ENCODE peak calls at places on chromosomes 5 and 9, in ten cellular contexts. One of them, this sample, is unnamed. For H3K4me1, the result is how much of the 10 kb centered on the place peaks cover.

GRCh38 chr5:123578390-123578789 is 66.4 kb downstream of the CSNK1G3 start:
- DNase-seq in A549: no peak
- DNase-seq in esophagus squamous epithelium: no peak
- DNase-seq in uterus: no peak
- DNase-seq in body of pancreas: no peak
- DNase-seq in sigmoid colon: no peak
- DNase-seq in IMR-90: no peak
- DNase-seq in gastrocnemius medialis: no peak
- DNase-seq in heart left ventricle: no peak
- DNase-seq in K562: no peak
- DNase-seq in this sample: no peak

GRCh38 chr9:135743021-135743420 is 41.0 kb downstream of the KCNT1 start:
- DNase-seq in A549: no peak
- DNase-seq in esophagus squamous epithelium: no peak
- DNase-seq in uterus: no peak
- DNase-seq in body of pancreas: no peak
- DNase-seq in sigmoid colon: no peak
- DNase-seq in IMR-90: no peak
- DNase-seq in gastrocnemius medialis: no peak
- DNase-seq in heart left ventricle: no peak
- DNase-seq in K562: no peak
- DNase-seq in this sample: no peak

GRCh38 chr9:127021664-127022337 is 100.6 kb downstream of the ANGPTL2 start:
- DNase-seq in A549: no peak
- DNase-seq in esophagus squamous epithelium: no peak
- DNase-seq in uterus: peak
- DNase-seq in body of pancreas: peak
- DNase-seq in sigmoid colon: peak
- DNase-seq in IMR-90: peak
- DNase-seq in gastrocnemius medialis: peak
- DNase-seq in heart left ventricle: peak
- DNase-seq in K562: peak
- DNase-seq in this sample: peak

GRCh38 chr9:36141288-36141687 is 4.8 kb downstream of the GLIPR2 start:
- DNase-seq in A549: no peak
- DNase-seq in esophagus squamous epithelium: no peak
- DNase-seq in uterus: peak
- DNase-seq in body of pancreas: no peak
- DNase-seq in sigmoid colon: peak
- DNase-seq in IMR-90: peak
- DNase-seq in gastrocnemius medialis: no peak
- DNase-seq in heart left ventricle: no peak
- DNase-seq in K562: peak
- DNase-seq in this sample: no peak

GRCh38 chr5:157959355-157959754 is 100.4 kb upstream of the CLINT1 start:
- DNase-seq in A549: no peak
- DNase-seq in esophagus squamous epithelium: no peak
- DNase-seq in uterus: no peak
- DNase-seq in body of pancreas: no peak
- DNase-seq in sigmoid colon: peak
- DNase-seq in IMR-90: no peak
- DNase-seq in gastrocnemius medialis: no peak
- DNase-seq in heart left ventricle: no peak
- DNase-seq in K562: no peak
- DNase-seq in this sample: no peak

GRCh38 chr5:39452846-39453245 is 28.1 kb upstream of the DAB2 start:
- DNase-seq in A549: no peak
- DNase-seq in esophagus squamous epithelium: no peak
- DNase-seq in uterus: no peak
- DNase-seq in body of pancreas: no peak
- DNase-seq in sigmoid colon: no peak
- DNase-seq in IMR-90: peak
- DNase-seq in gastrocnemius medialis: no peak
- DNase-seq in heart left ventricle: no peak
- DNase-seq in K562: no peak
- DNase-seq in this sample: no peak

GRCh38 chr9:118558891-118559290 is 810.3 kb downstream of the BRINP1 start:
- DNase-seq in A549: no peak
- DNase-seq in esophagus squamous epithelium: no peak
- DNase-seq in uterus: no peak
- DNase-seq in body of pancreas: no peak
- DNase-seq in sigmoid colon: no peak
- DNase-seq in IMR-90: no peak
- DNase-seq in gastrocnemius medialis: no peak
- DNase-seq in heart left ventricle: no peak
- DNase-seq in K562: no peak
- DNase-seq in this sample: no peak

GRCh38 chr5:35117960-35118359 is 70.2 kb upstream of the AGXT2 start:
- DNase-seq in A549: no peak
- DNase-seq in esophagus squamous epithelium: no peak
- DNase-seq in uterus: no peak
- DNase-seq in body of pancreas: no peak
- DNase-seq in sigmoid colon: no peak
- DNase-seq in IMR-90: peak
- DNase-seq in gastrocnemius medialis: no peak
- DNase-seq in heart left ventricle: no peak
- DNase-seq in K562: no peak
- DNase-seq in this sample: no peak

GRCh38 chr5:98428806-98429205 is 344.7 kb upstream of the RGMB start:
- DNase-seq in A549: no peak
- DNase-seq in esophagus squamous epithelium: no peak
- DNase-seq in uterus: peak
- DNase-seq in body of pancreas: no peak
- DNase-seq in sigmoid colon: no peak
- DNase-seq in IMR-90: peak
- DNase-seq in gastrocnemius medialis: no peak
- DNase-seq in heart left ventricle: no peak
- DNase-seq in K562: no peak
- DNase-seq in this sample: peak

GRCh38 chr5:145473032-145473642 is 362.0 kb downstream of the PRELID2 start:
- DNase-seq in A549: no peak
- DNase-seq in esophagus squamous epithelium: no peak
- DNase-seq in uterus: no peak
- DNase-seq in body of pancreas: no peak
- DNase-seq in sigmoid colon: no peak
- DNase-seq in IMR-90: peak
- DNase-seq in gastrocnemius medialis: no peak
- DNase-seq in heart left ventricle: no peak
- DNase-seq in K562: peak
- DNase-seq in this sample: no peak

DNA sequence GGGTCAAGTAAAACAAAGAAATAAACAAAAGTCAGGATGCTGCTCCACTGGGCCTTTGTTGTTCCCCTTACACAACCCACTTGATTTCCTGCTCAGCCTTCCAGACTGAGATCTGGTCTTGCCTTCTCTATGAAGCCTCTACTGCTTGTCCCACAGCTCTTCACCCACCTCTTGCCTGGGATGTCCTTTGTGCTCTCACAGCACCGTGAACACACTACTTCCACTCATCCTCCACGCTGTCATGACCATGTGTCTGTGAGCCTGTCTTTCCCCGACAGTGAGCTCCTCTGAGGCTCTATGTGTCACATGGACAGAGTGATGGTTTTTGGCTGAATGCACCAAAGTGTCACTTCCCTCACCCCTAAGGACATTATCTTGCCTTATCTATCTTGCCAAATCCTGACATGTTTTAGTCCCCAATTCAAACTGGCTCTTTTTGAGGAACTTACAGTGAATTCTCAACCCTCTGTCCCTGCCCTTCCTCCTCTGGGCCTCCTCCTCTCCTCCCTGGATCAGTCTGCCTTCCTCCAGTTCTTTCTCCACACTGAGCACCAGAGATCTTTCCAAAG is 11.3 kb downstream of the PHYKPL start:
- DNase-seq in A549: no peak
- DNase-seq in esophagus squamous epithelium: no peak
- DNase-seq in uterus: no peak
- DNase-seq in body of pancreas: no peak
- DNase-seq in sigmoid colon: no peak
- DNase-seq in IMR-90: no peak
- DNase-seq in gastrocnemius medialis: no peak
- DNase-seq in heart left ventricle: no peak
- DNase-seq in K562: no peak
- DNase-seq in this sample: peak
- H3K4me1 ChIP-seq in A549: under half
- H3K4me1 ChIP-seq in esophagus squamous epithelium: under half
- H3K4me1 ChIP-seq in uterus: under half
- H3K4me1 ChIP-seq in body of pancreas: under half
- H3K4me1 ChIP-seq in sigmoid colon: under half
- H3K4me1 ChIP-seq in IMR-90: under half
- H3K4me1 ChIP-seq in gastrocnemius medialis: under half
- H3K4me1 ChIP-seq in heart left ventricle: under half
- H3K4me1 ChIP-seq in K562: under half
- H3K4me1 ChIP-seq in this sample: under half

GRCh38 chr5:38148021-38148625 is 110.2 kb upstream of the EGFLAM start:
- DNase-seq in A549: no peak
- DNase-seq in esophagus squamous epithelium: no peak
- DNase-seq in uterus: no peak
- DNase-seq in body of pancreas: no peak
- DNase-seq in sigmoid colon: no peak
- DNase-seq in IMR-90: no peak
- DNase-seq in gastrocnemius medialis: no peak
- DNase-seq in heart left ventricle: no peak
- DNase-seq in K562: no peak
- DNase-seq in this sample: no peak
- TF ChIP-seq POLR2A in A549: no peak
- TF ChIP-seq POLR2A in esophagus squamous epithelium: no peak
- TF ChIP-seq POLR2A in uterus: no peak
- TF ChIP-seq POLR2A in body of pancreas: no peak
- TF ChIP-seq POLR2A in sigmoid colon: no peak
- TF ChIP-seq POLR2A in IMR-90: no peak
- TF ChIP-seq POLR2A in gastrocnemius medialis: no peak
- TF ChIP-seq POLR2A in heart left ventricle: no peak
- TF ChIP-seq POLR2A in K562: no peak
- TF ChIP-seq POLR2A in this sample: no peak

GRCh38 chr9:95150903-95151302 is 166.6 kb downstream of the FANCC start:
- DNase-seq in A549: no peak
- DNase-seq in esophagus squamous epithelium: no peak
- DNase-seq in uterus: no peak
- DNase-seq in body of pancreas: no peak
- DNase-seq in sigmoid colon: no peak
- DNase-seq in IMR-90: no peak
- DNase-seq in gastrocnemius medialis: no peak
- DNase-seq in heart left ventricle: no peak
- DNase-seq in K562: no peak
- DNase-seq in this sample: no peak
- H3K4me3 ChIP-seq in A549: no peak
- H3K4me3 ChIP-seq in esophagus squamous epithelium: no peak
- H3K4me3 ChIP-seq in uterus: no peak
- H3K4me3 ChIP-seq in body of pancreas: no peak
- H3K4me3 ChIP-seq in sigmoid colon: no peak
- H3K4me3 ChIP-seq in IMR-90: no peak
- H3K4me3 ChIP-seq in gastrocnemius medialis: no peak
- H3K4me3 ChIP-seq in heart left ventricle: no peak
- H3K4me3 ChIP-seq in K562: no peak
- H3K4me3 ChIP-seq in this sample: no peak

GRCh38 chr5:172854451-172854871 is 20.4 kb downstream of the ERGIC1 start:
- DNase-seq in A549: no peak
- DNase-seq in esophagus squamous epithelium: no peak
- DNase-seq in uterus: peak
- DNase-seq in body of pancreas: no peak
- DNase-seq in sigmoid colon: peak
- DNase-seq in IMR-90: peak
- DNase-seq in gastrocnemius medialis: no peak
- DNase-seq in heart left ventricle: no peak
- DNase-seq in K562: no peak
- DNase-seq in this sample: peak
- H3K4me1 ChIP-seq in A549: half or more
- H3K4me1 ChIP-seq in esophagus squamous epithelium: half or more
- H3K4me1 ChIP-seq in uterus: under half
- H3K4me1 ChIP-seq in body of pancreas: half or more
- H3K4me1 ChIP-seq in sigmoid colon: half or more
- H3K4me1 ChIP-seq in IMR-90: half or more
- H3K4me1 ChIP-seq in gastrocnemius medialis: half or more
- H3K4me1 ChIP-seq in heart left ventricle: half or more
- H3K4me1 ChIP-seq in K562: under half
- H3K4me1 ChIP-seq in this sample: half or more

This sample was measured in transverse colon.